ENCODE peak calls at places on chromosomes 3 and 15, in five cellular contexts. C is esophagus squamous epithelium, W is left lung, D is ovary, H is PC-9. O is an unnamed sample. For H3K36me3, the result is how much of the 10 kb centered on the place peaks cover.

GRCh38 chr3:168977696-168978374 is 685.7 kb downstream of the MECOM start:
- DNase-seq in W (no peak), D (no peak), C (no peak), H (no peak), O (no peak)

GRCh38 chr3:42855219-42855546 is 20.5 kb downstream of the CYP8B1 start:
- DNase-seq in W (no peak), D (no peak), C (no peak), H (no peak), O (no peak)

GRCh38 chr3:165852710-165853109 is 15.5 kb upstream of the BCHE start:
- DNase-seq in H (no peak), D (no peak), C (no peak), W (no peak), O (no peak)

GRCh38 chr3:55090310-55090709 is 162.5 kb upstream of the LRTM1 start:
- DNase-seq in C (no peak), D (no peak), H (peak), W (no peak), O (no peak)

GRCh38 chr3:45593708-45594601 is 596 bp upstream of the LIMD1 start:
- DNase-seq in H (peak), W (peak), D (peak), C (no peak), O (peak)

GRCh38 chr3:138818175-138818574 is 16.6 kb downstream of the PIK3CB start:
- DNase-seq in C (no peak), W (no peak), H (no peak), D (no peak), O (no peak)

GRCh38 chr3:194089357-194090177 is 46.4 kb upstream of the HES1 start:
- DNase-seq in H (peak), D (peak), W (peak), C (peak), O (peak)

GRCh38 chr3:129829640-129830039 is 63.9 kb downstream of the TMCC1 start:
- DNase-seq in C (no peak), W (no peak), D (peak), H (peak), O (peak)

GRCh38 chr15:63626955-63627354 is 29.8 kb downstream of the FBXL22 start:
- DNase-seq in D (no peak), C (no peak), W (no peak), H (no peak), O (no peak)

GRCh38 chr15:84668221-84668982 is 10.4 kb upstream of the NMB start:
- DNase-seq in D (no peak), W (no peak), H (no peak), C (no peak), O (no peak)

GRCh38 chr15:59028387-59028955 is 41.0 kb downstream of the RNF111 start:
- DNase-seq in C (no peak), W (no peak), H (no peak), D (no peak), O (no peak)

GRCh38 chr3:196757876-196758739 is 18.5 kb downstream of the PAK2 start:
- DNase-seq in C (no peak), D (no peak), H (no peak), W (no peak), O (no peak)

GRCh38 chr3:52775877-52776276 is 1.5 kb upstream of the ITIH1 start:
- DNase-seq in C (no peak), H (no peak), D (no peak), W (no peak), O (no peak)

GRCh38 chr15:69804786-69805185 is 292.9 kb downstream of the TLE3 start:
- DNase-seq in H (no peak), W (no peak), D (no peak), C (no peak), O (no peak)

GRCh38 chr15:68401496-68402431 is 30.2 kb downstream of the ITGA11 start:
- DNase-seq in C (no peak), W (no peak), D (peak), H (no peak), O (no peak)

GRCh38 chr3:197031315-197032285 is 2.0 kb upstream of the MELTF start:
- DNase-seq in D (peak), C (no peak), H (peak), W (peak), O (peak)

GRCh38 chr15:93068581-93069199 is 20.3 kb downstream of the RGMA start:
- DNase-seq in C (no peak), D (no peak), W (no peak), H (no peak), O (peak)

GRCh38 chr15:93071469-93071891 is 17.5 kb downstream of the RGMA start:
- DNase-seq in D (peak), W (no peak), H (no peak), C (no peak), O (no peak)

GRCh38 chr15:93070901-93071300 is 18.1 kb downstream of the RGMA start:
- DNase-seq in H (no peak), C (no peak), W (no peak), D (no peak), O (no peak)

GRCh38 chr15:93072011-93072410 is 17.0 kb downstream of the RGMA start:
- DNase-seq in D (no peak), W (no peak), H (no peak), C (no peak), O (no peak)

GRCh38 chr15:93070136-93070535 is 18.9 kb downstream of the RGMA start:
- DNase-seq in D (no peak), W (no peak), H (no peak), C (no peak), O (no peak)
- H3K36me3 ChIP-seq in D (under half), W (under half), H (under half), C (under half), O (under half)

GRCh38 chr3:156445117-156445968 is 109.6 kb downstream of the SSR3 start:
- DNase-seq in W (no peak), C (no peak), D (no peak), H (no peak), O (no peak)

GRCh38 chr3:156448300-156448699 is 106.6 kb downstream of the SSR3 start:
- DNase-seq in W (no peak), D (no peak), H (no peak), C (no peak), O (no peak)

GRCh38 chr3:156443079-156443478 is 111.8 kb downstream of the SSR3 start:
- DNase-seq in H (no peak), D (no peak), C (no peak), W (no peak), O (no peak)
- H3K27ac ChIP-seq in H (no peak), D (no peak), C (no peak), W (no peak), O (no peak)

GRCh38 chr3:61894988-61895935 is 333.9 kb downstream of the PTPRG start:
- DNase-seq in D (peak), W (peak), H (peak), C (no peak), O (peak)
- TF ChIP-seq CTCF in D (no peak), W (no peak), H (no peak), C (no peak), O (no peak)

DNA sequence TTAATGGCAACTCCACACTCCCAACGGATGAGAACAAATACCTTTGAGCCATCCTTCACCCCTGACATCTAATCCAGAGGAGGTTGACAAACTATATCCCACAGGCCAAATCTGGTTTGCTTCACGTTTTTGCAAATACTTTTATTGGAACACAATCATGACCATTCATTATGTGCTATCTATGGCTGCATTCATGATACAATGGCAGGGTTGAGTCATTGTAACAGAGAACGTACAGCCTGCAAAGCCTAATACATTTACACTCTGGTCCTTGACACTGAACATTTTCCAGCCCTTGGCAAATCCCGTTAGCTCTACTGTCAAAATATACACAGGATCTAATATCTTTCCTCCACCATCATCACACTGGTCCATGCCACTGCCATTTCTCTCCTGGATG is 7.6 kb upstream of the PRICKLE2 start:
- DNase-seq in D (no peak), H (no peak), W (no peak), C (no peak), O (no peak)
- H3K36me3 ChIP-seq in D (under half), H (under half), W (under half), C (under half), O (under half)

GRCh38 chr3:94171954-94172353 is 109.1 kb downstream of the NSUN3 start:
- DNase-seq in C (no peak), H (no peak), W (no peak), D (no peak), O (no peak)

GRCh38 chr3:94176886-94177285 is 114.0 kb downstream of the NSUN3 start:
- DNase-seq in C (no peak), D (no peak), W (no peak), H (no peak), O (no peak)

GRCh38 chr3:94172695-94173310 is 109.9 kb downstream of the NSUN3 start:
- DNase-seq in W (no peak), H (no peak), D (no peak), C (no peak), O (no peak)

GRCh38 chr3:94175677-94176076 is 112.8 kb downstream of the NSUN3 start:
- DNase-seq in H (no peak), D (no peak), C (no peak), W (no peak), O (no peak)

GRCh38 chr3:94173667-94174434 is 111.0 kb downstream of the NSUN3 start:
- DNase-seq in D (no peak), H (no peak), C (no peak), W (no peak), O (no peak)
- H3K27ac ChIP-seq in D (no peak), H (no peak), C (no peak), W (no peak), O (no peak)

DNA sequence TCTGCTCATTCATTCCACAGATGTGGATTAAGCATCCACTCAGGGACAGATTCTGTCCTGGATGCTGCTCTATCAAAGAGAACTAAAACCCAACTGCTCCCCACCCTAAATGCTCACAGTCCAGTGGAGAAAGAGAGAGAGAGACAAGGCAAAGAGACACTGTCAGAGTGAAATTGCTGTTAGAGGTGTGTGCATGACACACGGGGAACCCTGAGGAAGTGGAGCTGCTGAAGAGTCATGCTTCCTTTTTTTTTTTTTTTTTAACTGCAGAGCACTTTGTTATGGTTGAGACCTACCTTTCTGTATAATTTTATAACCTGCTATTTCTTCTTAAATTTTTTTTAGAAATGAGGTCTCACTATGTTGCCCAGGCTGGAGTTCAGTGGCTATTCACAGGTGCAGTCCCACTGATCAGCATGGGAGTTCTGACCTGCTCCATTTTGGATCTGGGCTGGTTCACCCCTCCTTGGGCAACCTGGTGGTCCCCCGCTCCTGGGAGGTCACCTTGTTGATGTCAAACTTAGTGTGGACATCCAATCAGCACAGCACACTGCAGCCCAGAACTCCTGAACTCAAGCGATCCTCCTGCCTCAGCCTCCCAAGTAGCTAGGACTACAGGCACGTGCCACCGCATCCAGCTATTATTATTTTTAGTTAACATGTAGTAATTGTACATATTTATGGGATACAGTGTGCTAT is 18.2 kb upstream of the PSTPIP1 start:
- DNase-seq in D (no peak), W (no peak), H (no peak), C (no peak), O (no peak)
- TF ChIP-seq CTCF in D (no peak), W (no peak), H (no peak), C (no peak), O (no peak)

DNA sequence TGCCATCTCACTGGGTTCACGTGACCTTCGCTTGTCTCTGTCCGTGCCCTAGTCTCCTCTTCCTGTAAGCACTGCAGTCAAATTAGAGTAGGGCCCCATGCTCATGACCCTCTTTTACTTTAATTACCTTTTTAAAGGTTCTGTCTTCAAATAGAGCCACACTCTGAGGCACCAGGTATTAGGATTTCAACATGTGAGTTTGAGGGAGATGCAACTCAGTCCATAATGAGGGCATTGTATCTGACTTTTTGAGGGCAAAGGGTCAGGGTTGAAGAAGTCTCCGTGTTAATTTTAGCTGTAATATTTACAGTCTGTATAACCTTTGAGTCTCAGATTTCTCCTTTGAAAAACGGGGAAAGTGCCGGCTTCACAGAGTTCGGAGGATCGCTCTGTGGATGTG is 82.9 kb downstream of the CHRNA7 start:
- DNase-seq in C (no peak), W (no peak), D (no peak), H (no peak), O (no peak)
- H3K36me3 ChIP-seq in C (under half), W (under half), D (under half), H (under half), O (under half)

O was measured in tibial artery.